ENCODE peak calls at places on chromosomes 7 and 10, in seven cellular contexts. R is RCC 7860, I is hippocampal formation, G is DMS153, Z is MCF 10A, Q is M059J, D is right cardiac atrium. B is an unnamed sample.
A peak's percentile ranks its signal among the peaks of the same experiment; 100 is the strongest.

GRCh38 chr7:7720750-7721621 is 2.6 kb upstream of the RPA3 start:
- DNase-seq in R (no peak), I (no peak), G (peak; percentile 47), Z (no peak), Q (no peak), D (no peak), B (no peak)

GRCh38 chr7:91082854-91083495 is 181.3 kb upstream of the FZD1 start:
- DNase-seq in R (peak; percentile 46), I (peak; percentile 32), G (no peak), Z (peak; percentile 36), Q (peak; percentile 11), D (no peak), B (no peak)

GRCh38 chr10:18516851-18517250 is 134.5 kb downstream of the NSUN6 start:
- DNase-seq in R (no peak), I (no peak), G (no peak), Z (no peak), Q (no peak), D (no peak), B (no peak)

GRCh38 chr7:155377837-155378579 is 79.9 kb upstream of the EN2 start:
- DNase-seq in R (no peak), I (no peak), G (no peak), Z (peak; percentile 36), Q (no peak), D (no peak), B (peak; percentile 45)

GRCh38 chr10:131245475-131246059 is 66.0 kb downstream of the TCERG1L start:
- DNase-seq in R (no peak), I (no peak), G (no peak), Z (no peak), Q (no peak), D (no peak), B (no peak)

GRCh38 chr7:25893436-25893835 is 258.6 kb upstream of the NFE2L3 start:
- DNase-seq in R (no peak), I (no peak), G (no peak), Z (no peak), Q (no peak), D (no peak), B (no peak)

GRCh38 chr7:29304756-29305155 is 110.2 kb downstream of the CHN2 start:
- DNase-seq in R (no peak), I (no peak), G (no peak), Z (peak; percentile 21), Q (peak; percentile 34), D (peak; percentile 50), B (no peak)

GRCh38 chr10:4154317-4154716 is 369.3 kb upstream of the KLF6 start:
- DNase-seq in R (no peak), I (no peak), G (no peak), Z (no peak), Q (no peak), D (no peak), B (no peak)

GRCh38 chr7:21028186-21028989 is 241.7 kb upstream of the SP8 start:
- DNase-seq in R (no peak), I (no peak), G (peak; percentile 91), Z (peak; percentile 89), Q (peak; percentile 15), D (no peak), B (no peak)

GRCh38 chr7:131381069-131381838 is 53.6 kb downstream of the MKLN1 start:
- DNase-seq in R (peak; percentile 37), I (no peak), G (no peak), Z (no peak), Q (peak; percentile 71), D (no peak), B (no peak)

GRCh38 chr7:134941947-134942346 is 44.4 kb upstream of the AGBL3 start:
- DNase-seq in R (no peak), I (no peak), G (no peak), Z (no peak), Q (no peak), D (no peak), B (no peak)

GRCh38 chr10:4652111-4653010 is 173.6 kb upstream of the AKR1E2 start:
- DNase-seq in R (no peak), I (no peak), G (no peak), Z (no peak), Q (no peak), D (no peak), B (no peak)

GRCh38 chr10:125127986-125128385 is 32.4 kb downstream of the CTBP2 start:
- DNase-seq in R (no peak), I (no peak), G (no peak), Z (no peak), Q (no peak), D (no peak), B (no peak)

GRCh38 chr10:30943451-30943850 is 88.2 kb downstream of the ZNF438 start:
- DNase-seq in R (no peak), I (no peak), G (no peak), Z (no peak), Q (no peak), D (no peak), B (no peak)

GRCh38 chr10:16408379-16408778 is 28.4 kb upstream of the PTER start:
- DNase-seq in R (no peak), I (no peak), G (peak; percentile 15), Z (peak; percentile 0), Q (no peak), D (no peak), B (no peak)

GRCh38 chr7:39761435-39761834 is 138.1 kb downstream of the RALA start:
- DNase-seq in R (no peak), I (no peak), G (peak; percentile 74), Z (peak; percentile 27), Q (no peak), D (no peak), B (no peak)

GRCh38 chr10:44240766-44241165 is 144.1 kb downstream of the CXCL12 start:
- DNase-seq in R (no peak), I (no peak), G (no peak), Z (no peak), Q (no peak), D (no peak), B (no peak)

B was measured in left ventricle myocardium superior.